ENCODE peak calls at places on chromosome 10, in five cellular contexts. One of them, this sample, is unnamed.

GRCh38 chr10:122510326-122510725 is 49.0 kb downstream of the HTRA1 start:
- DNase-seq in mesendoderm: no peak
- DNase-seq in IMR-90: no peak
- DNase-seq in neuronal stem cell: no peak
- DNase-seq in H9: no peak
- DNase-seq in this sample: no peak

GRCh38 chr10:73873163-73873842 is 1.1 kb downstream of the CAMK2G start:
- DNase-seq in neuronal stem cell: no peak
- DNase-seq in mesendoderm: no peak
- DNase-seq in IMR-90: no peak
- DNase-seq in H9: no peak
- DNase-seq in this sample: no peak

GRCh38 chr10:121310151-121310711 is 288.0 kb downstream of the FGFR2 start:
- DNase-seq in mesendoderm: peak; percentile 48
- DNase-seq in neuronal stem cell: peak; percentile 51
- DNase-seq in IMR-90: no peak
- DNase-seq in H9: no peak
- DNase-seq in this sample: no peak

GRCh38 chr10:17984056-17984455 is 32.3 kb downstream of the SLC39A12 start:
- DNase-seq in IMR-90: peak; percentile 49
- DNase-seq in mesendoderm: no peak
- DNase-seq in H9: no peak
- DNase-seq in neuronal stem cell: no peak
- DNase-seq in this sample: peak; percentile 12

GRCh38 chr10:71150811-71151210 is 61.6 kb upstream of the UNC5B start:
- DNase-seq in mesendoderm: no peak
- DNase-seq in IMR-90: no peak
- DNase-seq in H9: no peak
- DNase-seq in neuronal stem cell: no peak
- DNase-seq in this sample: no peak

GRCh38 chr10:107689318-107689717 is 524.8 kb upstream of the SORCS1 start:
- DNase-seq in neuronal stem cell: no peak
- DNase-seq in mesendoderm: no peak
- DNase-seq in IMR-90: no peak
- DNase-seq in H9: no peak
- DNase-seq in this sample: no peak

GRCh38 chr10:70590663-70591416 is 11.7 kb downstream of the PRF1 start:
- DNase-seq in mesendoderm: no peak
- DNase-seq in IMR-90: no peak
- DNase-seq in neuronal stem cell: no peak
- DNase-seq in H9: no peak
- DNase-seq in this sample: no peak

GRCh38 chr10:86520871-86521619 is 547 bp downstream of the WAPL start:
- DNase-seq in IMR-90: peak; percentile 42
- DNase-seq in neuronal stem cell: no peak
- DNase-seq in H9: no peak
- DNase-seq in mesendoderm: peak; percentile 68
- DNase-seq in this sample: peak; percentile 81

GRCh38 chr10:112333452-112333851 is 40.5 kb upstream of the ACSL5 start:
- DNase-seq in IMR-90: no peak
- DNase-seq in neuronal stem cell: no peak
- DNase-seq in mesendoderm: no peak
- DNase-seq in H9: no peak
- DNase-seq in this sample: no peak

GRCh38 chr10:94358480-94358879 is 4.3 kb downstream of the NOC3L start:
- DNase-seq in mesendoderm: peak; percentile 88
- DNase-seq in IMR-90: peak; percentile 96
- DNase-seq in neuronal stem cell: no peak
- DNase-seq in H9: no peak
- DNase-seq in this sample: peak; percentile 95

GRCh38 chr10:89887830-89888229 is 186.4 kb downstream of the KIF20B start:
- DNase-seq in neuronal stem cell: no peak
- DNase-seq in mesendoderm: no peak
- DNase-seq in IMR-90: no peak
- DNase-seq in H9: no peak
- DNase-seq in this sample: no peak

GRCh38 chr10:125158528-125159485 is 1.6 kb downstream of the CTBP2 start:
- DNase-seq in H9: peak; percentile 15
- DNase-seq in neuronal stem cell: no peak
- DNase-seq in mesendoderm: no peak
- DNase-seq in IMR-90: peak; percentile 54
- DNase-seq in this sample: peak; percentile 78

GRCh38 chr10:52390388-52390787 is 76.3 kb downstream of the DKK1 start:
- DNase-seq in IMR-90: no peak
- DNase-seq in H9: no peak
- DNase-seq in mesendoderm: no peak
- DNase-seq in neuronal stem cell: no peak
- DNase-seq in this sample: no peak

GRCh38 chr10:31929986-31930675 is 1.5 kb upstream of the ARHGAP12 start:
- DNase-seq in H9: no peak
- DNase-seq in IMR-90: no peak
- DNase-seq in neuronal stem cell: no peak
- DNase-seq in mesendoderm: peak; percentile 69
- DNase-seq in this sample: no peak

GRCh38 chr10:114328876-114329275 is 75.4 kb downstream of the AFAP1L2 start:
- DNase-seq in H9: no peak
- DNase-seq in mesendoderm: no peak
- DNase-seq in neuronal stem cell: no peak
- DNase-seq in IMR-90: no peak
- DNase-seq in this sample: no peak

GRCh38 chr10:34029455-34029854 is 695.0 kb upstream of the NRP1 start:
- DNase-seq in mesendoderm: no peak
- DNase-seq in H9: no peak
- DNase-seq in neuronal stem cell: no peak
- DNase-seq in IMR-90: no peak
- DNase-seq in this sample: no peak

GRCh38 chr10:121245799-121246198 is 352.4 kb downstream of the FGFR2 start:
- DNase-seq in H9: no peak
- DNase-seq in IMR-90: no peak
- DNase-seq in mesendoderm: no peak
- DNase-seq in neuronal stem cell: no peak
- DNase-seq in this sample: no peak

GRCh38 chr10:100934084-100934659 is 21.4 kb downstream of the SLF2 start:
- DNase-seq in H9: no peak
- DNase-seq in IMR-90: no peak
- DNase-seq in mesendoderm: peak; percentile 10
- DNase-seq in neuronal stem cell: no peak
- DNase-seq in this sample: peak; percentile 30

GRCh38 chr10:22736134-22736533 is 21.8 kb upstream of the PIP4K2A start:
- DNase-seq in neuronal stem cell: no peak
- DNase-seq in IMR-90: peak; percentile 42
- DNase-seq in H9: no peak
- DNase-seq in mesendoderm: no peak
- DNase-seq in this sample: no peak

GRCh38 chr10:69047111-69047837 is 40.6 kb upstream of the SRGN start:
- DNase-seq in neuronal stem cell: no peak
- DNase-seq in mesendoderm: no peak
- DNase-seq in H9: no peak
- DNase-seq in IMR-90: no peak
- DNase-seq in this sample: no peak

GRCh38 chr10:6748981-6749630 is 169.0 kb upstream of the PRKCQ start:
- DNase-seq in IMR-90: peak; percentile 79
- DNase-seq in mesendoderm: no peak
- DNase-seq in H9: no peak
- DNase-seq in neuronal stem cell: no peak
- DNase-seq in this sample: peak; percentile 77

GRCh38 chr10:24908793-24909423 is 43.5 kb downstream of the PRTFDC1 start:
- DNase-seq in neuronal stem cell: no peak
- DNase-seq in H9: no peak
- DNase-seq in mesendoderm: no peak
- DNase-seq in IMR-90: peak; percentile 89
- DNase-seq in this sample: peak; percentile 82

GRCh38 chr10:49005270-49005669 is 65.6 kb upstream of the LRRC18 start:
- DNase-seq in neuronal stem cell: no peak
- DNase-seq in H9: no peak
- DNase-seq in IMR-90: no peak
- DNase-seq in mesendoderm: no peak
- DNase-seq in this sample: no peak

GRCh38 chr10:50917486-50917885 is 32.1 kb upstream of the A1CF start:
- DNase-seq in H9: no peak
- DNase-seq in IMR-90: peak; percentile 74
- DNase-seq in neuronal stem cell: no peak
- DNase-seq in mesendoderm: no peak
- DNase-seq in this sample: peak; percentile 6

GRCh38 chr10:102468683-102469082 is 17.3 kb upstream of the C10orf95 start:
- DNase-seq in neuronal stem cell: no peak
- DNase-seq in IMR-90: peak; percentile 42
- DNase-seq in H9: no peak
- DNase-seq in mesendoderm: no peak
- DNase-seq in this sample: no peak

GRCh38 chr10:133377818-133378250 is 1.2 kb upstream of the PAOX start:
- DNase-seq in IMR-90: no peak
- DNase-seq in neuronal stem cell: no peak
- DNase-seq in mesendoderm: no peak
- DNase-seq in H9: no peak
- DNase-seq in this sample: no peak

GRCh38 chr10:127881262-127881661 is 11.5 kb downstream of the CLRN3 start:
- DNase-seq in neuronal stem cell: no peak
- DNase-seq in mesendoderm: no peak
- DNase-seq in H9: no peak
- DNase-seq in IMR-90: no peak
- DNase-seq in this sample: no peak

GRCh38 chr10:112613620-112614019 is 166.6 kb downstream of the VTI1A start:
- DNase-seq in H9: no peak
- DNase-seq in neuronal stem cell: no peak
- DNase-seq in IMR-90: no peak
- DNase-seq in mesendoderm: no peak
- DNase-seq in this sample: no peak

GRCh38 chr10:127880557-127880956 is 12.2 kb downstream of the CLRN3 start:
- DNase-seq in IMR-90: no peak
- DNase-seq in mesendoderm: no peak
- DNase-seq in H9: no peak
- DNase-seq in neuronal stem cell: no peak
- DNase-seq in this sample: no peak

GRCh38 chr10:110686037-110686436 is 41.9 kb downstream of the RBM20 start:
- DNase-seq in mesendoderm: no peak
- DNase-seq in neuronal stem cell: no peak
- DNase-seq in IMR-90: peak; percentile 60
- DNase-seq in H9: no peak
- DNase-seq in this sample: no peak
- H4K8ac ChIP-seq in mesendoderm: no peak overlapping the region
- H4K8ac ChIP-seq in neuronal stem cell: no peak overlapping the region
- H4K8ac ChIP-seq in IMR-90: peak overlapping the region; percentile 79
- H4K8ac ChIP-seq in H9: no peak overlapping the region
- H4K8ac ChIP-seq in this sample: no peak overlapping the region

DNA sequence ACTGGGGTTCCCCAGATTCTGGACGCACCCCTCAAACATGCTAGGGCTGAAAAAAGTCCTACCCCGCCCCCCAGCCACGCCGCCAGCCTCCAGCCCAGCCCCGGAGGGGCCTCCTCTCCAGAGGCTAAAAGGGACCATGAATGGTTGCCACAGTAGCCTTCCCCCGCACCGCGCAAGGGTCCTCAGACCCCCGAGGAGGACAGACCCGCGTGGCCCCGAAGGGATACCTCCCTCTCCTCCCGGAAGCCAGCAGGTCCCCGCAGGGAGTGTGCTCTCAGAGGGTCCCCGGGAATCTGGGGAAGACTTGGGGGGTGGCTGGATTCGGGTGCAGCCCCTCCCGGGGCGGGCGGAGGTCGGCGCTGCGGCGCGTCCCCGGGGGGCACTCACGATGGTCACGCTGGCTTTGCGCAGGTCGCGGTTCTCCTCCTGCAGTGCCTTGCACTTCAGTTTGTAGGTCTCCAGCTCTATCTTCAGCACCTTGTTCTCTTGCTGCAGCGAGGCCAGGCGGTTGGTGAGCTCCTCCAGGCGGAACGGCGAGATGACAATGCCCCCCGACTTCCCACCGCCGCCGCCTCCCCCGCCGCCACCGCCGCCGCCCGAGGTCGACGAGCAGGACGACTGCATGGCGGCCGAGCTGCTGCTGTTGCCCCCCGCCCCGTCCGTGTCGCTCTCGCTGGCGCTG is 480 bp downstream of the CCDC6 start:
- DNase-seq in mesendoderm: no peak
- DNase-seq in neuronal stem cell: no peak
- DNase-seq in H9: no peak
- DNase-seq in IMR-90: no peak
- DNase-seq in this sample: peak; percentile 14
- H2BK15ac ChIP-seq in mesendoderm: no peak overlapping the region
- H2BK15ac ChIP-seq in neuronal stem cell: no peak overlapping the region
- H2BK15ac ChIP-seq in H9: no peak overlapping the region
- H2BK15ac ChIP-seq in IMR-90: no peak overlapping the region
- H2BK15ac ChIP-seq in this sample: peak overlapping the region; percentile 86

DNA sequence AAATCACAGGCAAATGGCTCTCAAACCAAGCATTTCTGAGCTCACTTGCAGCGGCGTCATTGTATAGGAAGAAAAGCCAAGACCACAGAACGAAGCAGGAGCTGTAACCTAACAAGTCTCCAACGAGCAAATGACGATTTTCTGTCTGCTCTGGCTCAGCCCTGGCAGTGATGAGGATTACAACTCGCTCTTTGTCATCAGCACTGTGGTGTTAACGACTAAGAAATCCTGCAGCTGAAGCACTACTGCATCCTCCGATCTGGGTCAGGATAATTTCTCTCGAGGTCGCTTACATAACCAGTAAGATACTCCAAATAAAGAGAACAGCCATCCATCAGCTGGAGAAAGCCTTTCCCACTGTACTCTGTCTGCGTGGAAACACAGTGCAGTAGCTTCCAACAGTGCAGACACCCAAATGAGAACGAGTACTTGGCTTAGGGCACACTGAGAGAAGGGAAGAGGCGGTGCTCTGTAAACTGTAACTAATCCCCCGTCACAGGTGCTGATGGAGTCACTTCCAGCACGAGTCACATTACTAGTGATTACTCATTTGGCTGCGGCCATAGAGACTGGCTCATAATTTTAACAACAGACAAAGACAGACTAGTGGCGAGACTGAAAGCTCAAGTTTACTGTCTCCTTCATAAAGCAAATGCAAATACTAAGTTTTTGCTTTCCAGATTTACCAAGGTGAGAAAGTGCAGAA is 135.8 kb downstream of the NRBF2 start:
- DNase-seq in neuronal stem cell: peak; percentile 67
- DNase-seq in mesendoderm: peak; percentile 98
- DNase-seq in H9: peak; percentile 87
- DNase-seq in IMR-90: peak; percentile 97
- DNase-seq in this sample: peak; percentile 99
- H4K8ac ChIP-seq in neuronal stem cell: no peak overlapping the region
- H4K8ac ChIP-seq in mesendoderm: no peak overlapping the region
- H4K8ac ChIP-seq in H9: no peak overlapping the region
- H4K8ac ChIP-seq in IMR-90: peak overlapping the region; percentile 59
- H4K8ac ChIP-seq in this sample: no peak overlapping the region

GRCh38 chr10:78452782-78453181 is 419.1 kb downstream of the RPS24 start:
- DNase-seq in mesendoderm: no peak
- DNase-seq in neuronal stem cell: no peak
- DNase-seq in IMR-90: no peak
- DNase-seq in H9: no peak
- DNase-seq in this sample: no peak

GRCh38 chr10:78451592-78451991 is 417.9 kb downstream of the RPS24 start:
- DNase-seq in neuronal stem cell: no peak
- DNase-seq in mesendoderm: no peak
- DNase-seq in IMR-90: peak; percentile 16
- DNase-seq in H9: no peak
- DNase-seq in this sample: no peak

GRCh38 chr10:78448994-78449418 is 415.3 kb downstream of the RPS24 start:
- DNase-seq in neuronal stem cell: no peak
- DNase-seq in IMR-90: no peak
- DNase-seq in H9: no peak
- DNase-seq in mesendoderm: no peak
- DNase-seq in this sample: no peak

GRCh38 chr10:78450239-78450638 is 416.6 kb downstream of the RPS24 start:
- DNase-seq in neuronal stem cell: no peak
- DNase-seq in H9: no peak
- DNase-seq in mesendoderm: no peak
- DNase-seq in IMR-90: no peak
- DNase-seq in this sample: peak; percentile 35

GRCh38 chr10:78450807-78451485 is 417.3 kb downstream of the RPS24 start:
- DNase-seq in neuronal stem cell: no peak
- DNase-seq in IMR-90: no peak
- DNase-seq in H9: peak; percentile 38
- DNase-seq in mesendoderm: peak; percentile 47
- DNase-seq in this sample: no peak
- H2BK15ac ChIP-seq in neuronal stem cell: no peak overlapping the region
- H2BK15ac ChIP-seq in IMR-90: no peak overlapping the region
- H2BK15ac ChIP-seq in H9: no peak overlapping the region
- H2BK15ac ChIP-seq in mesendoderm: no peak overlapping the region
- H2BK15ac ChIP-seq in this sample: no peak overlapping the region

This sample was measured in mesenchymal stem cell.